ENCODE peak calls at places on chromosomes 6 and 20, in seven cellular contexts. Y is naive thymus-derived CD8-positive, alpha-beta T cell; C is stimulated activated naive CD8-positive, alpha-beta T cell treated with anti-CD3 and anti-CD28 coated beads, Interleukin-15, amount 100 ng/mL, for 72 hours; L is Right ventricle myocardium superior; H is left lung; X is stimulated activated naive B cell treated with anti-CD40 and anti-IgM and Interleukin-4, amounts not matched to agents 10 μg/mL and 1 μg/mL and 100 μg/mL, for 72 hours; F is CD8-positive, alpha-beta T cell. I is an unnamed sample.

GRCh38 chr6:116406678-116407345 is 36.1 kb downstream of the DSE start:
- ATAC-seq in Y (no peak), C (no peak), L (no peak), H (peak), X (no peak), F (no peak), I (no peak)

GRCh38 chr6:75488026-75488425 is 5.6 kb downstream of the FILIP1 start:
- ATAC-seq in Y (no peak), C (no peak), L (peak), H (peak), X (no peak), F (no peak), I (no peak)

GRCh38 chr6:2655844-2656433 is 94.8 kb downstream of the MYLK4 start:
- ATAC-seq in Y (no peak), C (no peak), L (no peak), H (no peak), X (no peak), F (no peak), I (no peak)

GRCh38 chr6:85864453-85865401 is 222.0 kb upstream of the SYNCRIP start:
- ATAC-seq in Y (no peak), C (no peak), L (peak), H (peak), X (no peak), F (no peak), I (no peak)

GRCh38 chr6:129866256-129866655 is 5.1 kb upstream of the TMEM244 start:
- ATAC-seq in Y (no peak), C (no peak), L (no peak), H (no peak), X (no peak), F (no peak), I (no peak)

GRCh38 chr20:35318502-35319157 is 26.4 kb upstream of the FAM83C start:
- ATAC-seq in Y (no peak), C (peak), L (peak), H (peak), X (no peak), F (no peak), I (peak)

GRCh38 chr6:7424967-7425807 is 35.6 kb downstream of the RIOK1 start:
- ATAC-seq in Y (no peak), C (no peak), L (peak), H (peak), X (no peak), F (no peak), I (peak)

GRCh38 chr20:49591217-49591865 is 23.4 kb upstream of the PTGIS start:
- ATAC-seq in Y (no peak), C (peak), L (peak), H (peak), X (no peak), F (no peak), I (no peak)

GRCh38 chr6:27532820-27533538 is 60.1 kb upstream of the ZNF184 start:
- ATAC-seq in Y (no peak), C (no peak), L (no peak), H (no peak), X (no peak), F (no peak), I (no peak)

GRCh38 chr6:160365117-160365516 is 16.9 kb downstream of the SLC22A3 start:
- ATAC-seq in Y (no peak), C (no peak), L (no peak), H (peak), X (no peak), F (no peak), I (no peak)

GRCh38 chr6:51951924-51952323 is 135.5 kb downstream of the PKHD1 start:
- ATAC-seq in Y (no peak), C (no peak), L (no peak), H (no peak), X (no peak), F (no peak), I (no peak)